ENCODE peak calls at places on chromosome 16, in eight cellular contexts. B, R, X, N, G, I, Q and A are unnamed samples.

GRCh38 chr16:67805718-67806427 is 487 bp downstream of the RANBP10 start:
- DNase-seq in B (no peak), R (no peak), X (no peak), N (no peak), G (no peak), I (peak), Q (peak), A (no peak)

GRCh38 chr16:21088646-21089538 is 61.8 kb downstream of the DNAH3 start:
- DNase-seq in B (peak), R (no peak), X (no peak), N (no peak), G (peak), I (no peak), Q (no peak), A (no peak)

GRCh38 chr16:22373662-22374310 is 633 bp downstream of the CDR2 start:
- DNase-seq in B (no peak), R (peak), X (peak), N (no peak), G (no peak), I (peak), Q (peak), A (peak)

GRCh38 chr16:49773534-49774486 is 82.1 kb downstream of the ZNF423 start:
- DNase-seq in B (no peak), R (no peak), X (no peak), N (no peak), G (no peak), I (no peak), Q (no peak), A (no peak)

GRCh38 chr16:27777527-27777926 is 227.6 kb downstream of the KATNIP start:
- DNase-seq in B (no peak), R (no peak), X (no peak), N (no peak), G (no peak), I (no peak), Q (peak), A (no peak)

GRCh38 chr16:64206877-64207276 is 915.0 kb downstream of the CDH11 start:
- DNase-seq in B (peak), R (no peak), X (no peak), N (no peak), G (no peak), I (no peak), Q (no peak), A (no peak)

GRCh38 chr16:8850279-8850885 is 18.4 kb downstream of the CARHSP1 start:
- DNase-seq in B (peak), R (peak), X (no peak), N (no peak), G (peak), I (no peak), Q (peak), A (no peak)

GRCh38 chr16:30131869-30132475 is 9.0 kb upstream of the MAPK3 start:
- DNase-seq in B (no peak), R (no peak), X (no peak), N (no peak), G (no peak), I (no peak), Q (no peak), A (no peak)

GRCh38 chr16:27217256-27217655 is 13.9 kb downstream of the KDM8 start:
- DNase-seq in B (peak), R (no peak), X (no peak), N (no peak), G (peak), I (peak), Q (no peak), A (no peak)

GRCh38 chr16:73196670-73197069 is 148.7 kb upstream of the ZFHX3 start:
- DNase-seq in B (peak), R (no peak), X (peak), N (no peak), G (peak), I (peak), Q (no peak), A (peak)